ENCODE peak calls at places on chromosome X, in four cellular contexts. H, O, D and I are unnamed samples.

GRCh38 chrX:101682723-101683122 is 23.1 kb upstream of the ARMCX2 start:
- DNase-seq in H (no peak), O (peak; percentile 48), D (no peak), I (no peak)

GRCh38 chrX:150465326-150465725 is 102.2 kb downstream of the MAMLD1 start:
- DNase-seq in O (no peak), D (no peak), H (no peak), I (no peak)

GRCh38 chrX:110108381-110108796 is 105.5 kb downstream of the TMEM164 start:
- DNase-seq in D (no peak), H (no peak), O (no peak), I (no peak)

GRCh38 chrX:2967998-2968909 is 38.1 kb upstream of the ARSH start:
- DNase-seq in H (no peak), D (no peak), O (peak; percentile 66), I (peak; percentile 50)

GRCh38 chrX:154121961-154122360 is 22.1 kb upstream of the OPN1LW start:
- DNase-seq in H (no peak), O (no peak), D (no peak), I (peak; percentile 83)

GRCh38 chrX:30888526-30889146 is 418 bp downstream of the TAB3 start:
- DNase-seq in D (no peak), H (no peak), O (peak; percentile 38), I (no peak)

GRCh38 chrX:153827903-153828302 is 2.4 kb downstream of the PDZD4 start:
- DNase-seq in O (no peak), H (peak; percentile 8), D (no peak), I (no peak)

GRCh38 chrX:39753296-39753996 is 344.3 kb downstream of the BCOR start:
- DNase-seq in H (no peak), O (no peak), D (no peak), I (no peak)

GRCh38 chrX:131729295-131729694 is 185.4 kb downstream of the OR13H1 start:
- DNase-seq in H (peak; percentile 63), D (peak; percentile 85), O (no peak), I (no peak)

GRCh38 chrX:18898517-18898916 is 85.4 kb downstream of the PHKA2 start:
- DNase-seq in O (no peak), H (no peak), D (no peak), I (no peak)

GRCh38 chrX:96721398-96721797 is 36.8 kb downstream of the DIAPH2 start:
- DNase-seq in O (no peak), H (no peak), D (peak; percentile 87), I (peak; percentile 45)

GRCh38 chrX:101659601-101660063 is at the start of gene ARMCX2:
- DNase-seq in H (peak; percentile 81), D (no peak), O (peak; percentile 79), I (no peak)

GRCh38 chrX:52934704-52935468 is 23.4 kb downstream of the FAM156A start:
- DNase-seq in O (peak; percentile 95), H (peak; percentile 92), D (peak; percentile 95), I (peak; percentile 92)

GRCh38 chrX:16897445-16897844 is 27.3 kb upstream of the RBBP7 start:
- DNase-seq in D (no peak), O (no peak), H (no peak), I (no peak)

GRCh38 chrX:136395271-136395670 is 92.5 kb upstream of the BRS3 start:
- DNase-seq in D (no peak), H (no peak), O (peak; percentile 68), I (peak; percentile 89)

GRCh38 chrX:37825225-37825842 is 22.0 kb downstream of the DYNLT3 start:
- DNase-seq in O (peak; percentile 48), H (peak; percentile 12), D (peak; percentile 53), I (peak; percentile 61)

GRCh38 chrX:107565916-107566602 is 62.3 kb upstream of the PRPS1 start:
- DNase-seq in H (peak; percentile 29), D (no peak), O (peak; percentile 63), I (peak; percentile 46)

GRCh38 chrX:106917830-106918500 is 2.2 kb upstream of the CLDN2 start:
- DNase-seq in H (no peak), D (no peak), O (peak; percentile 36), I (peak; percentile 95)

GRCh38 chrX:137891431-137891830 is 325.5 kb downstream of the ZIC3 start:
- DNase-seq in O (no peak), H (no peak), D (no peak), I (no peak)

GRCh38 chrX:37755073-37755472 is 24.8 kb upstream of the CYBB start:
- DNase-seq in D (peak; percentile 80), H (no peak), O (no peak), I (no peak)

GRCh38 chrX:12139934-12140611 is 1.8 kb downstream of the FRMPD4 start:
- DNase-seq in O (no peak), H (no peak), D (no peak), I (peak; percentile 16)

GRCh38 chrX:41449615-41450014 is 2.5 kb downstream of the NYX start:
- DNase-seq in O (peak; percentile 42), H (no peak), D (peak; percentile 53), I (peak; percentile 35)

GRCh38 chrX:40420899-40421729 is 159.7 kb upstream of the ATP6AP2 start:
- DNase-seq in D (no peak), O (peak; percentile 2), H (no peak), I (no peak)

DNA sequence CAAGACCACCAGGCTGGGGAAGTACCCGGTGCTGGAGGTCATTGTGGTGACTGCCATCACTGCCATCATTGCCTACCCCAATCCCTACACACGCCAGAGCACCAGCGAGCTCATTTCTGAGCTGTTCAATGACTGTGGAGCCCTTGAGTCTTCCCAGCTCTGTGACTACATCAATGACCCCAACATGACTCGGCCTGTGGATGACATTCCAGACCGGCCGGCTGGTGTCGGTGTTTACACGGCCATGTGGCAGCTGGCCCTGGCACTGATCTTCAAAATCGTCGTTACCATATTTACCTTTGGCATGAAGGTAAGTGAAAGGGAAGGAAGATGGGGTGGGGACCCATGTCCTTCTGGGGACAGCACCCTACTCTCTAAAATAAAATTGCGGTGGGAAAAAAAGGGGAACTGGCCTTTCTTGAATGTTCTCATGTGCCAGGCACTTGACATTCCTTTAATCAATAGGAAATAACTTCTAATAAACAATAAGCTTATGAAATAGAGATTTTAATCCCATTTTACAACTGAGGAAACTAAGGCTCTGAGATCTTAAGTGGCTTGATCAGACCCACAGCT is 51.6 kb downstream of the CLCN4 start:
- DNase-seq in O (no peak), H (no peak), D (no peak), I (no peak)
- TF ChIP-seq EZH2phosphoT487 in O (no peak), H (no peak), D (no peak), I (no peak)

GRCh38 chrX:23364416-23364815 is 29.8 kb downstream of the PTCHD1 start:
- DNase-seq in H (no peak), O (no peak), D (no peak), I (no peak)
- H3K4me2 ChIP-seq in H (no peak overlapping the region), O (no peak overlapping the region), D (no peak overlapping the region), I (no peak overlapping the region)

DNA sequence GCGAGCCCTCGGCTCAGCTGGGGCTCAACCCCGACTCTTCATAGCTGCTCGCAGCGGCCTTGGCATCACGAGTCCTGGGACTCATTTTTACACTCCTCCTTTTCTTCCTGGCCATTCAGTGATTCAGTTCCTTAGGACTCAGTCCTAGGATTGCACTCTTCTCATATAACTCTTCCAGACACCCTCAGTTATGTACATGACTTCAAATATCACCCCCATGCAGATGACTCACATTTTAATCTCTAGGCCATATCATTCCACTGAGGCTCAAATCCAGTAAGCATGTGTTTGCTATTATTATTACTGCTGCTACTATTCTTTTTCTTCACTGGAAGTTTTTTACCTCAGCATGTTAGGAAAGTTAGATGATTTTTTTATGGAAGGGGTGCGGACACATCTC is 14.4 kb downstream of the ITGB1BP2 start:
- DNase-seq in O (peak; percentile 71), H (no peak), D (no peak), I (no peak)
- TF ChIP-seq EZH2phosphoT487 in O (no peak), H (no peak), D (no peak), I (no peak)

GRCh38 chrX:46180258-46180687 is 364.9 kb downstream of the ZNF674 start:
- DNase-seq in H (no peak), O (peak; percentile 86), D (peak; percentile 6), I (peak; percentile 52)
- H3K4me2 ChIP-seq in H (no peak overlapping the region), O (peak overlapping the region; percentile 57), D (no peak overlapping the region), I (no peak overlapping the region)

GRCh38 chrX:48945517-48946348 is 11.7 kb downstream of the OTUD5 start:
- DNase-seq in D (peak; percentile 58), H (peak; percentile 75), O (peak; percentile 68), I (peak; percentile 53)
- TF ChIP-seq EZH2phosphoT487 in D (no peak), H (no peak), O (no peak), I (no peak)